ENCODE peak calls at places on chromosome 3, in nine cellular contexts. One of them, this sample, is unnamed.

GRCh38 chr3:10248984-10249748 is 907 bp downstream of the TATDN2 start:
- DNase-seq in coronary artery: peak
- DNase-seq in tibial nerve: no peak
- DNase-seq in AG04450: no peak
- DNase-seq in IMR-90: peak
- DNase-seq in NT2/D1: no peak
- DNase-seq in H7: peak
- DNase-seq in left ventricle myocardium inferior: no peak
- DNase-seq in aorta: peak
- DNase-seq in this sample: peak

GRCh38 chr3:18302517-18302916 is 122.6 kb downstream of the SATB1 start:
- DNase-seq in coronary artery: no peak
- DNase-seq in tibial nerve: no peak
- DNase-seq in NT2/D1: no peak
- DNase-seq in H7: no peak
- DNase-seq in IMR-90: peak
- DNase-seq in left ventricle myocardium inferior: no peak
- DNase-seq in aorta: no peak
- DNase-seq in AG04450: no peak
- DNase-seq in this sample: peak

GRCh38 chr3:14042680-14043079 is 82.0 kb downstream of the CHCHD4 start:
- DNase-seq in IMR-90: peak
- DNase-seq in aorta: no peak
- DNase-seq in coronary artery: no peak
- DNase-seq in AG04450: peak
- DNase-seq in H7: no peak
- DNase-seq in tibial nerve: no peak
- DNase-seq in left ventricle myocardium inferior: no peak
- DNase-seq in NT2/D1: no peak
- DNase-seq in this sample: peak

GRCh38 chr3:184506579-184506978 is 55.0 kb upstream of the EPHB3 start:
- DNase-seq in NT2/D1: no peak
- DNase-seq in tibial nerve: no peak
- DNase-seq in IMR-90: peak
- DNase-seq in AG04450: no peak
- DNase-seq in left ventricle myocardium inferior: no peak
- DNase-seq in coronary artery: no peak
- DNase-seq in H7: no peak
- DNase-seq in aorta: no peak
- DNase-seq in this sample: no peak

GRCh38 chr3:143751643-143752178 is 96.6 kb downstream of the SLC9A9 start:
- DNase-seq in tibial nerve: no peak
- DNase-seq in IMR-90: no peak
- DNase-seq in NT2/D1: no peak
- DNase-seq in AG04450: no peak
- DNase-seq in left ventricle myocardium inferior: no peak
- DNase-seq in coronary artery: no peak
- DNase-seq in aorta: no peak
- DNase-seq in H7: no peak
- DNase-seq in this sample: no peak

GRCh38 chr3:73656241-73656890 is 31.6 kb upstream of the PDZRN3 start:
- DNase-seq in tibial nerve: no peak
- DNase-seq in coronary artery: no peak
- DNase-seq in NT2/D1: no peak
- DNase-seq in H7: no peak
- DNase-seq in left ventricle myocardium inferior: no peak
- DNase-seq in aorta: no peak
- DNase-seq in IMR-90: peak
- DNase-seq in AG04450: no peak
- DNase-seq in this sample: peak

GRCh38 chr3:120907659-120908029 is 361 bp upstream of the STXBP5L start:
- DNase-seq in left ventricle myocardium inferior: no peak
- DNase-seq in AG04450: no peak
- DNase-seq in H7: no peak
- DNase-seq in IMR-90: no peak
- DNase-seq in coronary artery: no peak
- DNase-seq in aorta: no peak
- DNase-seq in NT2/D1: no peak
- DNase-seq in tibial nerve: no peak
- DNase-seq in this sample: no peak

GRCh38 chr3:107956991-107957467 is 133.8 kb downstream of the CD47 start:
- DNase-seq in tibial nerve: peak
- DNase-seq in AG04450: no peak
- DNase-seq in coronary artery: peak
- DNase-seq in aorta: peak
- DNase-seq in H7: no peak
- DNase-seq in NT2/D1: no peak
- DNase-seq in IMR-90: peak
- DNase-seq in left ventricle myocardium inferior: peak
- DNase-seq in this sample: no peak

GRCh38 chr3:174953068-174953467 is 93.9 kb downstream of the NAALADL2 start:
- DNase-seq in aorta: no peak
- DNase-seq in IMR-90: no peak
- DNase-seq in H7: no peak
- DNase-seq in coronary artery: no peak
- DNase-seq in tibial nerve: no peak
- DNase-seq in left ventricle myocardium inferior: no peak
- DNase-seq in NT2/D1: no peak
- DNase-seq in AG04450: no peak
- DNase-seq in this sample: no peak

GRCh38 chr3:124905093-124905492 is 17.9 kb upstream of the ITGB5 start:
- DNase-seq in left ventricle myocardium inferior: no peak
- DNase-seq in tibial nerve: no peak
- DNase-seq in IMR-90: no peak
- DNase-seq in H7: no peak
- DNase-seq in aorta: no peak
- DNase-seq in AG04450: no peak
- DNase-seq in NT2/D1: no peak
- DNase-seq in coronary artery: no peak
- DNase-seq in this sample: no peak

GRCh38 chr3:171458056-171458856 is 1.9 kb downstream of the TNIK start:
- DNase-seq in left ventricle myocardium inferior: peak
- DNase-seq in coronary artery: no peak
- DNase-seq in tibial nerve: no peak
- DNase-seq in IMR-90: no peak
- DNase-seq in AG04450: no peak
- DNase-seq in aorta: no peak
- DNase-seq in NT2/D1: no peak
- DNase-seq in H7: peak
- DNase-seq in this sample: no peak

GRCh38 chr3:57164217-57164605 is 942 bp downstream of the IL17RD start:
- DNase-seq in left ventricle myocardium inferior: peak
- DNase-seq in AG04450: no peak
- DNase-seq in coronary artery: no peak
- DNase-seq in aorta: peak
- DNase-seq in H7: peak
- DNase-seq in IMR-90: peak
- DNase-seq in tibial nerve: no peak
- DNase-seq in NT2/D1: no peak
- DNase-seq in this sample: peak

GRCh38 chr3:99641480-99641879 is 3.1 kb downstream of the COL8A1 start:
- DNase-seq in tibial nerve: no peak
- DNase-seq in IMR-90: no peak
- DNase-seq in NT2/D1: no peak
- DNase-seq in aorta: no peak
- DNase-seq in H7: no peak
- DNase-seq in coronary artery: no peak
- DNase-seq in AG04450: no peak
- DNase-seq in left ventricle myocardium inferior: no peak
- DNase-seq in this sample: peak
- H3K4me3 ChIP-seq in tibial nerve: no peak
- H3K4me3 ChIP-seq in IMR-90: no peak
- H3K4me3 ChIP-seq in NT2/D1: no peak
- H3K4me3 ChIP-seq in aorta: peak
- H3K4me3 ChIP-seq in H7: no peak
- H3K4me3 ChIP-seq in coronary artery: peak
- H3K4me3 ChIP-seq in AG04450: peak
- H3K4me3 ChIP-seq in left ventricle myocardium inferior: peak
- H3K4me3 ChIP-seq in this sample: peak

GRCh38 chr3:170058127-170058526 is 20.3 kb downstream of the GPR160 start:
- DNase-seq in coronary artery: no peak
- DNase-seq in NT2/D1: no peak
- DNase-seq in IMR-90: no peak
- DNase-seq in left ventricle myocardium inferior: no peak
- DNase-seq in tibial nerve: no peak
- DNase-seq in H7: no peak
- DNase-seq in aorta: no peak
- DNase-seq in AG04450: no peak
- DNase-seq in this sample: no peak

GRCh38 chr3:170059447-170059846 is 21.7 kb downstream of the GPR160 start:
- DNase-seq in H7: no peak
- DNase-seq in aorta: no peak
- DNase-seq in coronary artery: no peak
- DNase-seq in left ventricle myocardium inferior: no peak
- DNase-seq in AG04450: no peak
- DNase-seq in NT2/D1: no peak
- DNase-seq in tibial nerve: no peak
- DNase-seq in IMR-90: no peak
- DNase-seq in this sample: no peak

GRCh38 chr3:170057550-170057949 is 19.8 kb downstream of the GPR160 start:
- DNase-seq in coronary artery: no peak
- DNase-seq in IMR-90: no peak
- DNase-seq in H7: no peak
- DNase-seq in AG04450: no peak
- DNase-seq in NT2/D1: no peak
- DNase-seq in tibial nerve: no peak
- DNase-seq in aorta: no peak
- DNase-seq in left ventricle myocardium inferior: no peak
- DNase-seq in this sample: no peak

GRCh38 chr3:170055209-170055608 is 17.4 kb downstream of the GPR160 start:
- DNase-seq in coronary artery: no peak
- DNase-seq in aorta: no peak
- DNase-seq in NT2/D1: no peak
- DNase-seq in tibial nerve: no peak
- DNase-seq in IMR-90: peak
- DNase-seq in left ventricle myocardium inferior: no peak
- DNase-seq in H7: no peak
- DNase-seq in AG04450: no peak
- DNase-seq in this sample: peak

DNA sequence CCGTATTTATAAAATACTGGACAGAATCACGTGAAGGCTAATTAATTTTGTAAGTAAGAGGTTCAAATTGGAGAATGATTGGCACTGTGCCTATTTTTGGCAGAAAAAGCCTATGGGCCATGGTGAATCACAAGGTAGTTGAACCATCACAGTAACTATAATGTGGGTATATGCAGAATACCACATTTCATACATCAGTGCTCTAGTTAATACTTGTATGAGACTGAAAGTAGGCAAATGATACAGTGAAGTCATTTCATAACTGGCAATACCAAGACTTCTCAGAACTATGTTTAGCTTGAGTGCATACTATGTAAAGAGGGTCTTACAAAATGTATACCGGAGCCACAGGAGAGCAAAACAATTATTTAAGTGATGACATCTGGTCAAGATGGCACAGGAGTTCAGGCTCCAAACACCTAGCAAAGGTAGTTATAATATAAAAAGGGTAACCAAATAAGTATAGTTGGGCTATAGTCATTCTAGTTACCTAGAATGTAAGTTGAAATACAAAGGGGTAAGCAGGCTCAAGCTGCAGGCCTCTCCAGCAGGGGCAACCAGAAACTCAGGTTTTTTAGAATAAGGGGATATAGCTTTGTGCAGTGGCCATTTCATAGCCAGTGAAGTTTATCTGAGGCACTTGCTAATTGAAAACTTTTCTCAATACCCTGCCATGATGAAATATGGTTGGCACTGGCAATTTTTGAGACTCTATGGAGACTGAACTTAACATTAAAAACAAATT is 19.1 kb downstream of the GPR160 start:
- DNase-seq in left ventricle myocardium inferior: no peak
- DNase-seq in tibial nerve: no peak
- DNase-seq in AG04450: no peak
- DNase-seq in IMR-90: no peak
- DNase-seq in H7: no peak
- DNase-seq in aorta: no peak
- DNase-seq in NT2/D1: no peak
- DNase-seq in coronary artery: no peak
- DNase-seq in this sample: no peak
- H3K4me3 ChIP-seq in left ventricle myocardium inferior: no peak
- H3K4me3 ChIP-seq in tibial nerve: no peak
- H3K4me3 ChIP-seq in AG04450: no peak
- H3K4me3 ChIP-seq in IMR-90: no peak
- H3K4me3 ChIP-seq in H7: no peak
- H3K4me3 ChIP-seq in aorta: no peak
- H3K4me3 ChIP-seq in NT2/D1: no peak
- H3K4me3 ChIP-seq in coronary artery: no peak
- H3K4me3 ChIP-seq in this sample: no peak

DNA sequence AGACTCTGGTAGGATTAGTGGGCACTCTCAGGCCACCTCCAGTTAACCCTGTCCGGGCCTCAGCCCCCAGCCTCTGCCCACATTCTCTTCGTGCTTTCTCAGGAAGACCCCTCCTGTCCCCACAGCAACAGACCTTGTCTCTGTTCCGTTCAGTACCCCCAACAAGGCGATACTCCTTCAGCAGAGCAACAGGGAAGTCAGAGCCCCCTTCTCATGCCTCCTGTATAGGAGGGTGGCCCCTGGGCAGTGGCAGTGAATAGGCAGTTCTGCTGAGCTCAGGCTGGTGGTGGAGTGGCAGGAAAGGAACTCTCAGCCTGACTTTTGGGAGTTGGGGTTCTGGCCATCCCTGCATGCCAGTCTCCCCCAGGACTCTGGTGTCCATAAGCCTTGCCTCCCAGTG is 513 bp downstream of the SEMA3B start:
- DNase-seq in coronary artery: no peak
- DNase-seq in IMR-90: no peak
- DNase-seq in tibial nerve: no peak
- DNase-seq in NT2/D1: no peak
- DNase-seq in H7: no peak
- DNase-seq in left ventricle myocardium inferior: no peak
- DNase-seq in aorta: no peak
- DNase-seq in AG04450: no peak
- DNase-seq in this sample: no peak
- H3K4me3 ChIP-seq in coronary artery: peak
- H3K4me3 ChIP-seq in IMR-90: peak
- H3K4me3 ChIP-seq in tibial nerve: peak
- H3K4me3 ChIP-seq in NT2/D1: peak
- H3K4me3 ChIP-seq in H7: no peak
- H3K4me3 ChIP-seq in left ventricle myocardium inferior: peak
- H3K4me3 ChIP-seq in aorta: no peak
- H3K4me3 ChIP-seq in AG04450: peak
- H3K4me3 ChIP-seq in this sample: no peak

DNA sequence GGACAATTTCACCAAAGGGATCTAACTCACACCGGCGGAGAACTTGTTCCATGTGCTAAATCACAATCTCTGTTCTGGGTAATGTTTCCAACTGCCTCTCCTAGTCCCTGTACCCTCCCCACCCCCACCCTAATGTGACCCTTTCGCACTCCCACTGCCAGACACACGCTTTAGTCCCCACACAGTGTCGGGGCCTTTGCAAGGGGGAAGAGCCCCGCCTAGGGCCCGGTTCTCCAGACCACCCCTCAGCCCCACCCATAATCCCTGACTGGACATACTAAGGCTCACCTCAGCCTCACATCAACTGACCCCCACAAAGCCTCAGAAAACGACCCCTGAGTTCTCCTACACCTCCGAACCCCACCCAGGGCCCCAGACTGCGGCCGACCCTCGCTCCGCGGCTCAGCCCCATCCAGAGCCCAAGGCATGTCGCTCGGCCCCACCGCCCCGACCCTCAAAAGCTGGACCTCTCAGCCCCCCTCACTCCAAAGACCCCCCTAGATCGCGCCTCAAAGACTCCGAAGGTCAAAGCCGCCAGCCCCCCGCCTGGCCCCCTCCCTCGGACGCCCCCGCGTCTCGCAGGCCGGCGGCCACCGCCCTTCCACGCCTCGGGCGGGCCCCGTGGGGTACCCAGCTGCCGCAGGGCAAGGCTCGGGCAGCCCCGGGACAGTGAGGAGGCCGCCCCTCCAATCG is 72.0 kb upstream of the MAP4 start:
- DNase-seq in coronary artery: peak
- DNase-seq in AG04450: no peak
- DNase-seq in NT2/D1: no peak
- DNase-seq in IMR-90: no peak
- DNase-seq in H7: peak
- DNase-seq in aorta: no peak
- DNase-seq in left ventricle myocardium inferior: no peak
- DNase-seq in tibial nerve: no peak
- DNase-seq in this sample: no peak
- H3K4me3 ChIP-seq in coronary artery: peak
- H3K4me3 ChIP-seq in AG04450: peak
- H3K4me3 ChIP-seq in NT2/D1: peak
- H3K4me3 ChIP-seq in IMR-90: peak
- H3K4me3 ChIP-seq in H7: peak
- H3K4me3 ChIP-seq in aorta: peak
- H3K4me3 ChIP-seq in left ventricle myocardium inferior: peak
- H3K4me3 ChIP-seq in tibial nerve: peak
- H3K4me3 ChIP-seq in this sample: peak

This sample was measured in choroid plexus epithelial cell.